ENCODE peak calls at places on chromosomes 5 and 9, in nine cellular contexts. A, W, P, K, O, G, R, M and N are unnamed samples.
A peak's percentile ranks its signal among the peaks of the same experiment; 100 is the strongest.

GRCh38 chr9:36874921-36875320 is 159.1 kb downstream of the PAX5 start:
- DNase-seq in M (no peak), G (no peak), A (no peak), R (no peak), W (no peak), P (no peak), O (no peak), K (peak; percentile 10), N (no peak)

GRCh38 chr9:136552117-136552685 is 6.4 kb upstream of the NOTCH1 start:
- DNase-seq in O (no peak), M (no peak), A (no peak), R (no peak), G (no peak), W (no peak), K (peak; percentile 74), P (no peak), N (no peak)

GRCh38 chr5:148653840-148654781 is at the start of gene HTR4:
- DNase-seq in A (peak; percentile 62), P (no peak), O (peak; percentile 73), W (no peak), M (no peak), K (no peak), R (no peak), G (no peak), N (no peak)

GRCh38 chr5:142852361-142852760 is 82.2 kb downstream of the ARHGAP26 start:
- DNase-seq in K (no peak), R (no peak), P (no peak), M (no peak), O (no peak), W (no peak), G (no peak), A (no peak), N (no peak)

GRCh38 chr5:7261049-7261448 is 134.9 kb upstream of the ADCY2 start:
- DNase-seq in A (no peak), M (no peak), P (peak; percentile 34), W (peak; percentile 13), O (no peak), G (peak; percentile 28), K (no peak), R (no peak), N (peak; percentile 23)

GRCh38 chr9:95477441-95477840 is 39.3 kb downstream of the PTCH1 start:
- DNase-seq in K (no peak), W (peak; percentile 29), A (no peak), G (no peak), P (no peak), O (peak; percentile 47), R (no peak), M (no peak), N (no peak)

GRCh38 chr5:298737-299125 is 22.8 kb upstream of the AHRR start:
- DNase-seq in W (no peak), G (no peak), A (no peak), P (no peak), K (no peak), R (no peak), M (no peak), O (no peak), N (no peak)

GRCh38 chr5:68344447-68345111 is 129.0 kb downstream of the PIK3R1 start:
- DNase-seq in K (peak; percentile 50), W (no peak), O (no peak), G (no peak), A (no peak), P (peak; percentile 29), R (no peak), M (no peak), N (peak; percentile 78)

GRCh38 chr5:107517185-107517868 is 153.4 kb downstream of the EFNA5 start:
- DNase-seq in K (no peak), W (no peak), O (no peak), G (no peak), M (no peak), R (no peak), P (no peak), A (no peak), N (no peak)

GRCh38 chr5:147968855-147969254 is 62.5 kb upstream of the C5orf46 start:
- DNase-seq in R (no peak), K (no peak), G (no peak), W (no peak), M (no peak), A (no peak), O (no peak), P (no peak), N (no peak)

GRCh38 chr5:194102-194501 is 2.8 kb downstream of the LRRC14B start:
- DNase-seq in M (no peak), G (no peak), K (no peak), W (peak; percentile 8), A (no peak), P (no peak), O (no peak), R (no peak), N (no peak)

GRCh38 chr9:2727966-2728613 is 10.8 kb downstream of the KCNV2 start:
- DNase-seq in M (peak; percentile 40), R (no peak), G (peak; percentile 49), A (no peak), O (no peak), W (peak; percentile 43), P (peak; percentile 71), K (peak; percentile 71), N (peak; percentile 44)

GRCh38 chr5:130045334-130045733 is 141.1 kb downstream of the CHSY3 start:
- DNase-seq in M (no peak), O (no peak), A (no peak), K (no peak), G (no peak), R (no peak), P (no peak), W (no peak), N (no peak)

GRCh38 chr9:14277202-14277601 is 36.7 kb downstream of the NFIB start:
- DNase-seq in G (no peak), O (no peak), W (peak; percentile 38), M (peak; percentile 27), A (no peak), K (peak; percentile 75), R (no peak), P (no peak), N (no peak)

GRCh38 chr9:121362813-121363585 is 7.1 kb downstream of the STOM start:
- DNase-seq in G (no peak), M (no peak), W (no peak), R (no peak), O (no peak), K (peak; percentile 52), P (no peak), A (no peak), N (no peak)

DNA sequence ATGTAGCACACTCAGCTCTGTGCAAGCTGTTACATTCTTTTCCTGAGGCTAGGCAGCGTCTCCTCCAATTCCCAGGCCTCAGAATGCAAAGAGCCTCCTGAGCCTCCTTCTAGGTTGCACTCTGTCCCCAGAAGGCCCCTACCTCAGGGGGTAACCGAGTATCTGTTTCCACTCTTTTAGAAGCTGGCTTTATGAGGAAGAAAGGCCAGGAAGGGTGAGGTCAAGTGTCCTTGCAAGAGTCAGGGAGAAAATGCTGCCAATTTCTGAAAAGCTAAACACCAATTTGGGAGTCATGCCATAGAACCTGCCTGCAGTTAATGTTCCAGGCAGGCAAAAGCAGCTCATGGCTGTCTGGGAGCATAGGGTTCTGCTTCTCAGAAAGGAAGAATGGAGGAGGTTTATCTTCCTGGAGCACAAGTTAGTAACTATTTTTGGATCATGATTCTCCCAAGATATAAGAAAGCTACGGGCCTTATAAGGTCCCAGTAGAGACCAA is 178.9 kb downstream of the SEMA6A start:
- DNase-seq in W (peak; percentile 35), R (no peak), G (no peak), K (no peak), P (peak; percentile 38), O (no peak), M (no peak), A (no peak), N (no peak)
- H3K27ac ChIP-seq in W (peak overlapping the region; percentile 16), R (no peak overlapping the region), G (no peak overlapping the region), K (no peak overlapping the region), P (peak overlapping the region; percentile 58), O (peak overlapping the region; percentile 75), M (no peak overlapping the region), A (no peak overlapping the region), N (no peak overlapping the region)

GRCh38 chr5:157267025-157267424 is 1.1 kb downstream of the CYFIP2 start:
- DNase-seq in P (no peak), K (no peak), R (no peak), G (no peak), M (no peak), W (no peak), O (peak; percentile 6), A (no peak), N (no peak)

GRCh38 chr5:157263586-157264090 is 2.3 kb upstream of the CYFIP2 start:
- DNase-seq in M (no peak), O (no peak), G (no peak), A (no peak), K (no peak), P (no peak), W (no peak), R (no peak), N (no peak)

GRCh38 chr5:157266286-157267007 is 524 bp downstream of the CYFIP2 start:
- DNase-seq in R (peak; percentile 50), W (peak; percentile 54), M (peak; percentile 24), A (peak; percentile 66), G (no peak), O (peak; percentile 91), P (no peak), K (no peak), N (no peak)

GRCh38 chr5:157267766-157268480 is 2.0 kb downstream of the CYFIP2 start:
- DNase-seq in P (no peak), O (no peak), M (no peak), A (no peak), K (no peak), G (no peak), W (no peak), R (no peak), N (no peak)

GRCh38 chr5:157265714-157266285 is at the start of gene CYFIP2:
- DNase-seq in P (peak; percentile 59), R (peak; percentile 76), A (peak; percentile 80), M (peak; percentile 53), K (peak; percentile 4), O (peak; percentile 96), G (no peak), W (peak; percentile 59), N (peak; percentile 49)
- TF ChIP-seq POLR2A in P (no peak), R (no peak), A (no peak), M (no peak), K (no peak), O (no peak), G (no peak), W (peak; percentile 39), N (no peak)

DNA sequence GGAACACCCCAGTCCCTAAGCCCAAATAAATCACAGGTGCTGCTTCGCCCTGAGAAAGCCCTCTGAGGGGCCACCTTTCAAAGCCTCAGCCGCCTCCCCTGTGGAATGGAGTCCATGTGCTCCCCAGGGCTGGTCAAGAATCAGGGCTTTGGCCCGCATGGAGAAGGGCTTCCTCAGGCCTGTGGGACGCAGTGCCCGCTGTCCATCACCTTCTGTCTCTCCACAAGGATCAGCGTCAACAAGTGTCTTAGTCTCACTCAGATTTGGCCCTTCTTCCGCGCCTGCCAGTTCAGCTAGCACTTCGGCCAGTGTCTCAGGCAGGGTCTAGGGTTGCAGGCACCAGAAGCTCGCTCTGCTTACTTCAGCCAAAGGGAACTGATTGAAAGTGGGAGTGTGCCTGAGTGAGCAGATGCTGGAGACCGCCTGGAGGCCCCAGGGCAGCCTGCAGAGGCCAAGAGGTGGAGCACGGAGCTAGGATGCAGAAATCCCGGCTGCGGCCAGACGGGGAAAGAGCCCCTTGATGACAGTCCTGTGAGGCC is 16.5 kb downstream of the HNRNPH1 start:
- DNase-seq in G (no peak), P (no peak), A (no peak), K (no peak), W (no peak), R (no peak), O (no peak), M (no peak), N (peak; percentile 4)
- H3K27ac ChIP-seq in G (no peak overlapping the region), P (no peak overlapping the region), A (peak overlapping the region; percentile 6), K (no peak overlapping the region), W (no peak overlapping the region), R (no peak overlapping the region), O (no peak overlapping the region), M (no peak overlapping the region), N (no peak overlapping the region)

GRCh38 chr5:86170194-86170593 is 447.5 kb upstream of the COX7C start:
- DNase-seq in P (no peak), M (no peak), K (no peak), R (no peak), G (no peak), W (no peak), A (no peak), O (no peak), N (no peak)
- TF ChIP-seq POLR2A in P (no peak), M (no peak), K (no peak), R (no peak), G (no peak), W (no peak), A (no peak), O (no peak), N (no peak)